ENCODE peak calls at places on chromosomes 3 and 15, in seven cellular contexts. V is stimulated activated CD4-positive, alpha-beta T cell treated with anti-CD3 and anti-CD28 coated beads, Interleukin-12 subunit alpha, Interleukin-12 subunit beta, amount 100 ng/mL, for 4 hours; S is fibroblast of mammary gland; A is right lobe of liver; D is left ventricle myocardium inferior; T is AG09319; X is kidney glomerular epithelial cell. Q is an unnamed sample.

GRCh38 chr15:99613887-99614642 is 48.3 kb downstream of the MEF2A start:
- DNase-seq in S (peak; percentile 84), D (no peak), A (no peak), X (no peak), V (no peak), T (peak; percentile 14), Q (no peak)

GRCh38 chr3:27802849-27803248 is 80.7 kb upstream of the EOMES start:
- DNase-seq in D (no peak), X (no peak), V (no peak), S (no peak), T (no peak), A (no peak), Q (no peak)

GRCh38 chr3:53269888-53270880 is 14.4 kb upstream of the TKT start:
- DNase-seq in V (no peak), D (peak; percentile 80), T (peak; percentile 98), A (peak; percentile 82), X (peak; percentile 83), S (peak; percentile 96), Q (peak; percentile 84)

GRCh38 chr15:77840962-77841361 is 208.2 kb upstream of the LINGO1 start:
- DNase-seq in X (peak; percentile 79), D (no peak), S (peak; percentile 86), V (no peak), T (no peak), A (peak; percentile 26), Q (no peak)

GRCh38 chr15:73637527-73637926 is 4.3 kb upstream of the NPTN start:
- DNase-seq in T (no peak), X (peak; percentile 78), D (no peak), S (peak; percentile 36), A (no peak), V (no peak), Q (no peak)

GRCh38 chr15:85047271-85047948 is 65.8 kb downstream of the PDE8A start:
- DNase-seq in V (no peak), X (peak; percentile 36), S (peak; percentile 90), D (no peak), A (no peak), T (peak; percentile 67), Q (peak; percentile 27)

GRCh38 chr3:120203016-120203415 is 82.0 kb downstream of the GPR156 start:
- DNase-seq in A (peak; percentile 82), X (no peak), V (no peak), T (peak; percentile 73), D (no peak), S (peak; percentile 91), Q (peak; percentile 78)

GRCh38 chr3:188124184-188124583 is 29.8 kb upstream of the LPP start:
- DNase-seq in T (no peak), A (no peak), S (peak; percentile 33), V (no peak), X (no peak), D (no peak), Q (no peak)

GRCh38 chr15:89359471-89360293 is 25.1 kb upstream of the POLG start:
- DNase-seq in D (no peak), X (no peak), S (no peak), V (no peak), T (no peak), A (no peak), Q (no peak)

GRCh38 chr3:9730747-9731205 is 759 bp upstream of the BRPF1 start:
- DNase-seq in T (no peak), X (peak; percentile 95), D (no peak), S (no peak), A (no peak), V (no peak), Q (no peak)

GRCh38 chr15:93359780-93360161 is 270.8 kb upstream of the RGMA start:
- DNase-seq in A (no peak), V (no peak), T (no peak), S (no peak), X (peak; percentile 46), D (no peak), Q (no peak)

GRCh38 chr15:83275412-83275811 is 9.1 kb downstream of the BNC1 start:
- DNase-seq in T (no peak), D (no peak), S (peak; percentile 36), A (no peak), V (no peak), X (peak; percentile 79), Q (no peak)

GRCh38 chr3:39407259-39407629 is 724 bp downstream of the RPSA start:
- DNase-seq in V (no peak), A (no peak), X (peak; percentile 21), T (no peak), D (no peak), S (no peak), Q (no peak)

GRCh38 chr15:75723847-75724660 is 11.4 kb upstream of the CSPG4 start:
- DNase-seq in T (peak; percentile 87), V (no peak), S (peak; percentile 91), X (peak; percentile 83), D (peak; percentile 84), A (peak; percentile 89), Q (peak; percentile 55)